ENCODE peak calls at places on chromosomes 12 and 14, in six cellular contexts. One of them, this sample, is unnamed.

GRCh38 chr12:54017845-54018607 is 9.2 kb downstream of the HOXC8 start:
- DNase-seq in spleen: peak; percentile 93
- DNase-seq in sigmoid colon: no peak
- DNase-seq in upper lobe of left lung: peak; percentile 46
- DNase-seq in transverse colon: peak; percentile 63
- DNase-seq in prostate gland: no peak
- DNase-seq in this sample: peak; percentile 67

GRCh38 chr12:108371801-108372344 is 32.8 kb upstream of the CMKLR1 start:
- DNase-seq in spleen: no peak
- DNase-seq in sigmoid colon: no peak
- DNase-seq in upper lobe of left lung: peak; percentile 28
- DNase-seq in transverse colon: no peak
- DNase-seq in prostate gland: peak; percentile 48
- DNase-seq in this sample: no peak

GRCh38 chr12:46108721-46109120 is 118.3 kb upstream of the SCAF11 start:
- DNase-seq in spleen: no peak
- DNase-seq in sigmoid colon: no peak
- DNase-seq in upper lobe of left lung: no peak
- DNase-seq in transverse colon: no peak
- DNase-seq in prostate gland: no peak
- DNase-seq in this sample: no peak

GRCh38 chr12:66751432-66752113 is 72.7 kb upstream of the GRIP1 start:
- DNase-seq in spleen: no peak
- DNase-seq in sigmoid colon: no peak
- DNase-seq in upper lobe of left lung: no peak
- DNase-seq in transverse colon: no peak
- DNase-seq in prostate gland: no peak
- DNase-seq in this sample: no peak

GRCh38 chr14:89654998-89655397 is 238.0 kb upstream of the FOXN3 start:
- DNase-seq in spleen: no peak
- DNase-seq in sigmoid colon: no peak
- DNase-seq in upper lobe of left lung: no peak
- DNase-seq in transverse colon: no peak
- DNase-seq in prostate gland: no peak
- DNase-seq in this sample: no peak

GRCh38 chr14:79578470-79578869 is 632.8 kb downstream of the DIO2 start:
- DNase-seq in spleen: no peak
- DNase-seq in sigmoid colon: no peak
- DNase-seq in upper lobe of left lung: no peak
- DNase-seq in transverse colon: no peak
- DNase-seq in prostate gland: no peak
- DNase-seq in this sample: no peak

GRCh38 chr12:122935318-122935717 is 30.9 kb downstream of the ABCB9 start:
- DNase-seq in spleen: no peak
- DNase-seq in sigmoid colon: no peak
- DNase-seq in upper lobe of left lung: no peak
- DNase-seq in transverse colon: no peak
- DNase-seq in prostate gland: no peak
- DNase-seq in this sample: no peak

GRCh38 chr14:20624495-20625070 is 16.9 kb downstream of the OR6S1 start:
- DNase-seq in spleen: peak; percentile 91
- DNase-seq in sigmoid colon: peak; percentile 81
- DNase-seq in upper lobe of left lung: peak; percentile 89
- DNase-seq in transverse colon: peak; percentile 82
- DNase-seq in prostate gland: peak; percentile 20
- DNase-seq in this sample: peak; percentile 75

GRCh38 chr12:69392146-69392928 is 32.8 kb downstream of the YEATS4 start:
- DNase-seq in spleen: no peak
- DNase-seq in sigmoid colon: no peak
- DNase-seq in upper lobe of left lung: no peak
- DNase-seq in transverse colon: no peak
- DNase-seq in prostate gland: no peak
- DNase-seq in this sample: no peak

GRCh38 chr14:39376671-39377403 is 55.4 kb downstream of the FBXO33 start:
- DNase-seq in spleen: no peak
- DNase-seq in sigmoid colon: no peak
- DNase-seq in upper lobe of left lung: no peak
- DNase-seq in transverse colon: no peak
- DNase-seq in prostate gland: no peak
- DNase-seq in this sample: no peak

GRCh38 chr12:131617596-131618302 is 93.1 kb upstream of the SFSWAP start:
- DNase-seq in spleen: peak; percentile 71
- DNase-seq in sigmoid colon: no peak
- DNase-seq in upper lobe of left lung: no peak
- DNase-seq in transverse colon: no peak
- DNase-seq in prostate gland: no peak
- DNase-seq in this sample: no peak

GRCh38 chr14:101025656-101026055 is 122.1 kb upstream of the RTL1 start:
- DNase-seq in spleen: peak; percentile 36
- DNase-seq in sigmoid colon: peak; percentile 40
- DNase-seq in upper lobe of left lung: no peak
- DNase-seq in transverse colon: no peak
- DNase-seq in prostate gland: no peak
- DNase-seq in this sample: no peak

GRCh38 chr14:24984846-24985589 is 64.9 kb downstream of the STXBP6 start:
- DNase-seq in spleen: no peak
- DNase-seq in sigmoid colon: peak; percentile 78
- DNase-seq in upper lobe of left lung: peak; percentile 28
- DNase-seq in transverse colon: peak; percentile 80
- DNase-seq in prostate gland: peak; percentile 73
- DNase-seq in this sample: peak; percentile 39

GRCh38 chr14:59107819-59108218 is 80.6 kb upstream of the DAAM1 start:
- DNase-seq in spleen: no peak
- DNase-seq in sigmoid colon: no peak
- DNase-seq in upper lobe of left lung: no peak
- DNase-seq in transverse colon: peak; percentile 48
- DNase-seq in prostate gland: no peak
- DNase-seq in this sample: no peak

GRCh38 chr12:39105111-39105510 is 199.7 kb upstream of the CPNE8 start:
- DNase-seq in spleen: no peak
- DNase-seq in sigmoid colon: no peak
- DNase-seq in upper lobe of left lung: no peak
- DNase-seq in transverse colon: no peak
- DNase-seq in prostate gland: no peak
- DNase-seq in this sample: no peak

GRCh38 chr12:103930787-103931536 is 752 bp downstream of the HSP90B1 start:
- DNase-seq in spleen: peak; percentile 87
- DNase-seq in sigmoid colon: peak; percentile 83
- DNase-seq in upper lobe of left lung: peak; percentile 38
- DNase-seq in transverse colon: peak; percentile 51
- DNase-seq in prostate gland: peak; percentile 13
- DNase-seq in this sample: peak; percentile 59

GRCh38 chr12:22043943-22044342 is 2.1 kb upstream of the CMAS start:
- DNase-seq in spleen: no peak
- DNase-seq in sigmoid colon: no peak
- DNase-seq in upper lobe of left lung: no peak
- DNase-seq in transverse colon: no peak
- DNase-seq in prostate gland: no peak
- DNase-seq in this sample: no peak

GRCh38 chr12:7588703-7589329 is 76.9 kb downstream of the APOBEC1 start:
- DNase-seq in spleen: no peak
- DNase-seq in sigmoid colon: no peak
- DNase-seq in upper lobe of left lung: peak; percentile 48
- DNase-seq in transverse colon: peak; percentile 33
- DNase-seq in prostate gland: peak; percentile 33
- DNase-seq in this sample: peak; percentile 54

GRCh38 chr12:107448198-107448597 is 237.4 kb upstream of the PWP1 start:
- DNase-seq in spleen: peak; percentile 47
- DNase-seq in sigmoid colon: no peak
- DNase-seq in upper lobe of left lung: no peak
- DNase-seq in transverse colon: peak; percentile 20
- DNase-seq in prostate gland: no peak
- DNase-seq in this sample: no peak

GRCh38 chr14:104751539-104752337 is 1.2 kb upstream of the SIVA1 start:
- DNase-seq in spleen: peak; percentile 93
- DNase-seq in sigmoid colon: no peak
- DNase-seq in upper lobe of left lung: no peak
- DNase-seq in transverse colon: no peak
- DNase-seq in prostate gland: no peak
- DNase-seq in this sample: no peak

GRCh38 chr12:114764516-114764915 is 80.5 kb upstream of the TBX3 start:
- DNase-seq in spleen: no peak
- DNase-seq in sigmoid colon: no peak
- DNase-seq in upper lobe of left lung: no peak
- DNase-seq in transverse colon: no peak
- DNase-seq in prostate gland: no peak
- DNase-seq in this sample: no peak

GRCh38 chr14:60648934-60649814 is at the start of gene SIX1:
- DNase-seq in spleen: peak; percentile 80
- DNase-seq in sigmoid colon: no peak
- DNase-seq in upper lobe of left lung: peak; percentile 55
- DNase-seq in transverse colon: peak; percentile 48
- DNase-seq in prostate gland: peak; percentile 90
- DNase-seq in this sample: peak; percentile 75

GRCh38 chr12:49537231-49537708 is 1.6 kb upstream of the KCNH3 start:
- DNase-seq in spleen: no peak
- DNase-seq in sigmoid colon: no peak
- DNase-seq in upper lobe of left lung: no peak
- DNase-seq in transverse colon: no peak
- DNase-seq in prostate gland: no peak
- DNase-seq in this sample: peak; percentile 22

GRCh38 chr14:89702151-89702936 is 252.2 kb downstream of the EFCAB11 start:
- DNase-seq in spleen: no peak
- DNase-seq in sigmoid colon: peak; percentile 73
- DNase-seq in upper lobe of left lung: no peak
- DNase-seq in transverse colon: peak; percentile 22
- DNase-seq in prostate gland: no peak
- DNase-seq in this sample: no peak

GRCh38 chr14:59664741-59665140 is 88.1 kb upstream of the CCDC175 start:
- DNase-seq in spleen: no peak
- DNase-seq in sigmoid colon: no peak
- DNase-seq in upper lobe of left lung: no peak
- DNase-seq in transverse colon: no peak
- DNase-seq in prostate gland: no peak
- DNase-seq in this sample: no peak

GRCh38 chr14:72792051-72792788 is 101.7 kb downstream of the DPF3 start:
- DNase-seq in spleen: no peak
- DNase-seq in sigmoid colon: no peak
- DNase-seq in upper lobe of left lung: no peak
- DNase-seq in transverse colon: no peak
- DNase-seq in prostate gland: no peak
- DNase-seq in this sample: no peak

GRCh38 chr14:64953661-64954060 is 11.1 kb upstream of the GPX2 start:
- DNase-seq in spleen: no peak
- DNase-seq in sigmoid colon: peak; percentile 42
- DNase-seq in upper lobe of left lung: no peak
- DNase-seq in transverse colon: no peak
- DNase-seq in prostate gland: no peak
- DNase-seq in this sample: no peak

GRCh38 chr14:102050026-102050405 is 36.8 kb downstream of the HSP90AA1 start:
- DNase-seq in spleen: peak; percentile 54
- DNase-seq in sigmoid colon: no peak
- DNase-seq in upper lobe of left lung: no peak
- DNase-seq in transverse colon: no peak
- DNase-seq in prostate gland: no peak
- DNase-seq in this sample: no peak

GRCh38 chr12:21475552-21475951 is 25.9 kb downstream of the RECQL start:
- DNase-seq in spleen: no peak
- DNase-seq in sigmoid colon: no peak
- DNase-seq in upper lobe of left lung: no peak
- DNase-seq in transverse colon: no peak
- DNase-seq in prostate gland: no peak
- DNase-seq in this sample: no peak

GRCh38 chr14:50232276-50232642 is 881 bp upstream of the SOS2 start:
- DNase-seq in spleen: no peak
- DNase-seq in sigmoid colon: no peak
- DNase-seq in upper lobe of left lung: no peak
- DNase-seq in transverse colon: no peak
- DNase-seq in prostate gland: no peak
- DNase-seq in this sample: no peak

GRCh38 chr12:126772171-126772864 is 1494.7 kb upstream of the TMEM132C start:
- DNase-seq in spleen: no peak
- DNase-seq in sigmoid colon: no peak
- DNase-seq in upper lobe of left lung: no peak
- DNase-seq in transverse colon: peak; percentile 15
- DNase-seq in prostate gland: no peak
- DNase-seq in this sample: no peak

GRCh38 chr12:2332947-2333346 is 280.2 kb downstream of the CACNA1C start:
- DNase-seq in spleen: no peak
- DNase-seq in sigmoid colon: peak; percentile 56
- DNase-seq in upper lobe of left lung: no peak
- DNase-seq in transverse colon: no peak
- DNase-seq in prostate gland: no peak
- DNase-seq in this sample: no peak
- H3K27ac ChIP-seq in spleen: no peak overlapping the region
- H3K27ac ChIP-seq in sigmoid colon: peak overlapping the region; percentile 15
- H3K27ac ChIP-seq in upper lobe of left lung: no peak overlapping the region
- H3K27ac ChIP-seq in transverse colon: peak overlapping the region; percentile 9
- H3K27ac ChIP-seq in prostate gland: no peak overlapping the region
- H3K27ac ChIP-seq in this sample: no peak overlapping the region

GRCh38 chr14:91805659-91806058 is 61.7 kb downstream of the TC2N start:
- DNase-seq in spleen: no peak
- DNase-seq in sigmoid colon: no peak
- DNase-seq in upper lobe of left lung: no peak
- DNase-seq in transverse colon: no peak
- DNase-seq in prostate gland: no peak
- DNase-seq in this sample: no peak
- H3K9me3 ChIP-seq in spleen: peaks cover 49% of the 10 kb centered on the region
- H3K9me3 ChIP-seq in sigmoid colon: peaks cover 13% of the 10 kb centered on the region
- H3K9me3 ChIP-seq in upper lobe of left lung: peaks cover 6% of the 10 kb centered on the region
- H3K9me3 ChIP-seq in transverse colon: peaks cover 15% of the 10 kb centered on the region
- H3K9me3 ChIP-seq in prostate gland: no peaks in the 10 kb centered on the region
- H3K9me3 ChIP-seq in this sample: no peaks in the 10 kb centered on the region

GRCh38 chr14:74539503-74539902 is 45.9 kb downstream of the ISCA2 start:
- DNase-seq in spleen: peak; percentile 8
- DNase-seq in sigmoid colon: no peak
- DNase-seq in upper lobe of left lung: no peak
- DNase-seq in transverse colon: no peak
- DNase-seq in prostate gland: no peak
- DNase-seq in this sample: no peak

GRCh38 chr14:74541225-74541624 is 47.7 kb downstream of the ISCA2 start:
- DNase-seq in spleen: peak; percentile 9
- DNase-seq in sigmoid colon: no peak
- DNase-seq in upper lobe of left lung: no peak
- DNase-seq in transverse colon: no peak
- DNase-seq in prostate gland: no peak
- DNase-seq in this sample: no peak

GRCh38 chr14:74543771-74544170 is 50.2 kb downstream of the ISCA2 start:
- DNase-seq in spleen: no peak
- DNase-seq in sigmoid colon: no peak
- DNase-seq in upper lobe of left lung: no peak
- DNase-seq in transverse colon: no peak
- DNase-seq in prostate gland: no peak
- DNase-seq in this sample: no peak

GRCh38 chr14:74545386-74545785 is 51.8 kb downstream of the ISCA2 start:
- DNase-seq in spleen: peak; percentile 32
- DNase-seq in sigmoid colon: no peak
- DNase-seq in upper lobe of left lung: no peak
- DNase-seq in transverse colon: no peak
- DNase-seq in prostate gland: no peak
- DNase-seq in this sample: no peak

GRCh38 chr14:74542056-74542685 is 48.6 kb downstream of the ISCA2 start:
- DNase-seq in spleen: peak; percentile 46
- DNase-seq in sigmoid colon: no peak
- DNase-seq in upper lobe of left lung: no peak
- DNase-seq in transverse colon: no peak
- DNase-seq in prostate gland: no peak
- DNase-seq in this sample: no peak
- TF ChIP-seq POLR2AphosphoS5 in spleen: no peak
- TF ChIP-seq POLR2AphosphoS5 in sigmoid colon: no peak
- TF ChIP-seq POLR2AphosphoS5 in upper lobe of left lung: no peak
- TF ChIP-seq POLR2AphosphoS5 in transverse colon: no peak
- TF ChIP-seq POLR2AphosphoS5 in prostate gland: no peak
- TF ChIP-seq POLR2AphosphoS5 in this sample: no peak

GRCh38 chr14:30227871-30228270 is 300.2 kb upstream of the PRKD1 start:
- DNase-seq in spleen: no peak
- DNase-seq in sigmoid colon: no peak
- DNase-seq in upper lobe of left lung: no peak
- DNase-seq in transverse colon: no peak
- DNase-seq in prostate gland: no peak
- DNase-seq in this sample: no peak
- H3K27ac ChIP-seq in spleen: no peak overlapping the region
- H3K27ac ChIP-seq in sigmoid colon: peak overlapping the region; percentile 76
- H3K27ac ChIP-seq in upper lobe of left lung: no peak overlapping the region
- H3K27ac ChIP-seq in transverse colon: peak overlapping the region; percentile 51
- H3K27ac ChIP-seq in prostate gland: no peak overlapping the region
- H3K27ac ChIP-seq in this sample: peak overlapping the region; percentile 68